ENCODE peak calls at places on chromosome 15, in eight cellular contexts. Q, Z, E, R, F, O, U and X are unnamed samples.

GRCh38 chr15:84811828-84812227 is 5.3 kb upstream of the ALPK3 start:
- ATAC-seq in O (peak; percentile 80), Z (no peak), U (no peak), Q (no peak), E (no peak), F (no peak), R (no peak), X (no peak)

GRCh38 chr15:87733977-87734376 is 522.6 kb downstream of the NTRK3 start:
- ATAC-seq in Q (no peak), U (no peak), R (no peak), F (no peak), E (no peak), O (no peak), Z (no peak), X (no peak)

GRCh38 chr15:80550219-80550909 is 144.7 kb upstream of the ABHD17C start:
- ATAC-seq in R (no peak), U (peak; percentile 63), Q (peak; percentile 54), F (no peak), Z (no peak), E (peak; percentile 67), O (peak; percentile 80), X (no peak)

GRCh38 chr15:40600956-40601355 is 6.9 kb downstream of the KNL1 start:
- ATAC-seq in Q (no peak), E (no peak), Z (no peak), F (no peak), O (no peak), R (no peak), U (no peak), X (no peak)

GRCh38 chr15:42804739-42805138 is 67.8 kb upstream of the CDAN1 start:
- ATAC-seq in U (no peak), F (no peak), Q (no peak), R (no peak), O (no peak), Z (no peak), E (no peak), X (no peak)

GRCh38 chr15:57387644-57388076 is 11.4 kb downstream of the CGNL1 start:
- ATAC-seq in Q (no peak), F (peak; percentile 70), U (no peak), O (peak; percentile 53), Z (no peak), E (no peak), R (no peak), X (no peak)

GRCh38 chr15:52101542-52102340 is 10.8 kb downstream of the BCL2L10 start:
- ATAC-seq in E (no peak), Z (no peak), U (no peak), F (no peak), O (peak; percentile 26), R (peak; percentile 66), Q (no peak), X (peak; percentile 75)

GRCh38 chr15:48414015-48414414 is 82.8 kb downstream of the DUT start:
- ATAC-seq in O (no peak), E (no peak), U (no peak), F (no peak), Q (peak; percentile 59), R (no peak), Z (no peak), X (no peak)

GRCh38 chr15:31377030-31377429 is 50.4 kb downstream of the KLF13 start:
- ATAC-seq in R (no peak), E (no peak), Q (no peak), Z (no peak), F (peak; percentile 19), U (no peak), O (peak; percentile 84), X (no peak)

GRCh38 chr15:60090747-60091146 is 86.6 kb downstream of the FOXB1 start:
- ATAC-seq in F (no peak), Q (peak; percentile 11), U (peak; percentile 55), Z (no peak), R (no peak), O (no peak), E (no peak), X (no peak)

GRCh38 chr15:31227954-31228542 is 98.6 kb upstream of the KLF13 start:
- ATAC-seq in Q (no peak), F (no peak), R (peak; percentile 8), U (no peak), O (no peak), E (no peak), Z (no peak), X (peak; percentile 18)

GRCh38 chr15:40249477-40250303 is 10.8 kb downstream of the PAK6 start:
- ATAC-seq in U (no peak), O (no peak), E (no peak), Q (no peak), F (no peak), R (no peak), Z (no peak), X (no peak)

GRCh38 chr15:64760056-64760455 is 15.3 kb downstream of the RBPMS2 start:
- ATAC-seq in Z (no peak), F (no peak), E (no peak), Q (no peak), O (no peak), U (no peak), R (no peak), X (no peak)

GRCh38 chr15:47951761-47952160 is 169.0 kb upstream of the SLC24A5 start:
- ATAC-seq in O (no peak), Z (no peak), R (no peak), E (no peak), F (no peak), U (no peak), Q (no peak), X (no peak)

GRCh38 chr15:98150084-98150483 is 189.6 kb downstream of the ARRDC4 start:
- ATAC-seq in R (no peak), Q (no peak), E (no peak), O (no peak), U (no peak), Z (no peak), F (no peak), X (no peak)

GRCh38 chr15:101320501-101321052 is 25.5 kb upstream of the SNRPA1 start:
- ATAC-seq in F (peak; percentile 91), U (no peak), O (peak; percentile 91), Q (no peak), R (peak; percentile 73), E (peak; percentile 97), Z (peak; percentile 99), X (peak; percentile 57)

GRCh38 chr15:37081985-37082384 is 18.4 kb downstream of the MEIS2 start:
- ATAC-seq in R (no peak), O (no peak), U (no peak), E (no peak), Z (no peak), F (peak; percentile 58), Q (peak; percentile 75), X (no peak)

GRCh38 chr15:57655087-57655486 is 51.4 kb upstream of the POLR2M start:
- ATAC-seq in R (no peak), Q (no peak), U (no peak), F (no peak), E (no peak), O (no peak), Z (no peak), X (no peak)

GRCh38 chr15:67900621-67901147 is 60.8 kb upstream of the RNU6-1 start:
- ATAC-seq in O (no peak), R (no peak), F (no peak), Q (no peak), E (no peak), Z (no peak), U (no peak), X (no peak)

GRCh38 chr15:76200083-76200465 is 111.2 kb downstream of the ETFA start:
- ATAC-seq in O (no peak), E (no peak), F (no peak), Q (no peak), U (no peak), R (no peak), Z (no peak), X (no peak)

GRCh38 chr15:30788595-30788994 is 115.1 kb upstream of the FAN1 start:
- ATAC-seq in F (no peak), R (no peak), U (no peak), O (no peak), E (no peak), Z (no peak), Q (no peak), X (no peak)